ENCODE peak calls at places on chromosomes 12 and 14, in seven cellular contexts. U is breast epithelium, C is GM23338, B is HL-60, K is pancreas, Y is fibroblast of lung, O is AG10803. I is an unnamed sample.

GRCh38 chr14:99807413-99808132 is 14.4 kb downstream of the EML1 start:
- DNase-seq in C (peak), O (peak), U (no peak), K (no peak), B (no peak), Y (peak), I (peak)

GRCh38 chr12:27012982-27013255 is 1.3 kb downstream of the TM7SF3 start:
- DNase-seq in B (no peak), Y (no peak), C (no peak), U (no peak), O (no peak), K (no peak), I (no peak)

GRCh38 chr12:104059963-104060362 is 4.4 kb upstream of the HCFC2 start:
- DNase-seq in O (no peak), Y (no peak), U (no peak), C (no peak), B (peak), K (no peak), I (no peak)

GRCh38 chr12:31880340-31880739 is 78.9 kb upstream of the RESF1 start:
- DNase-seq in K (no peak), B (no peak), Y (peak), U (no peak), C (no peak), O (no peak), I (no peak)

GRCh38 chr12:52617403-52617785 is 965 bp downstream of the KRT73 start:
- DNase-seq in Y (no peak), U (no peak), C (no peak), O (no peak), B (no peak), K (no peak), I (no peak)

GRCh38 chr12:66725031-66725430 is 46.2 kb upstream of the GRIP1 start:
- DNase-seq in Y (peak), K (no peak), U (no peak), O (no peak), C (no peak), B (no peak), I (peak)

GRCh38 chr12:87981495-87981894 is 47.7 kb downstream of the C12orf50 start:
- DNase-seq in K (no peak), U (no peak), B (no peak), C (no peak), O (no peak), Y (peak), I (peak)

GRCh38 chr14:79842270-79842669 is 369.0 kb downstream of the DIO2 start:
- DNase-seq in Y (peak), U (no peak), C (no peak), O (peak), K (peak), B (no peak), I (peak)

GRCh38 chr14:53874704-53875103 is 81.9 kb downstream of the BMP4 start:
- DNase-seq in Y (no peak), B (no peak), O (no peak), U (no peak), K (no peak), C (no peak), I (no peak)

GRCh38 chr12:12671850-12672660 is 23.9 kb downstream of the GPR19 start:
- DNase-seq in Y (peak), O (peak), K (no peak), C (no peak), U (no peak), B (no peak), I (peak)

GRCh38 chr14:99099051-99099787 is 172.8 kb downstream of the BCL11B start:
- DNase-seq in U (peak), O (no peak), Y (no peak), K (no peak), C (no peak), B (no peak), I (no peak)

GRCh38 chr14:21346532-21347135 is 37.2 kb downstream of the SUPT16H start:
- DNase-seq in Y (peak), B (no peak), O (peak), K (no peak), C (no peak), U (no peak), I (peak)

GRCh38 chr12:49953961-49954835 is 3.7 kb downstream of the AQP2 start:
- DNase-seq in B (no peak), K (no peak), C (no peak), U (no peak), Y (no peak), O (no peak), I (no peak)

GRCh38 chr12:107435520-107435919 is 250.1 kb upstream of the PWP1 start:
- DNase-seq in K (no peak), C (no peak), Y (no peak), O (no peak), U (no peak), B (no peak), I (peak)

GRCh38 chr12:131592972-131593371 is 117.9 kb upstream of the SFSWAP start:
- DNase-seq in B (no peak), Y (no peak), K (no peak), U (no peak), C (no peak), O (no peak), I (no peak)

GRCh38 chr12:68831272-68831671 is 23.3 kb downstream of the MDM2 start:
- DNase-seq in K (no peak), Y (no peak), B (no peak), U (no peak), C (peak), O (no peak), I (no peak)

GRCh38 chr14:91417134-91417982 is at the start of gene CCDC88C:
- DNase-seq in B (peak), C (peak), O (no peak), Y (peak), K (peak), U (peak), I (no peak)

GRCh38 chr14:54188036-54188666 is 208.7 kb upstream of the CDKN3 start:
- DNase-seq in B (no peak), C (no peak), U (no peak), Y (no peak), K (no peak), O (no peak), I (no peak)

GRCh38 chr12:45613306-45613705 is 116.2 kb upstream of the ARID2 start:
- DNase-seq in K (no peak), C (no peak), B (no peak), O (peak), U (no peak), Y (peak), I (peak)

GRCh38 chr12:57430117-57430930 is 519 bp downstream of the R3HDM2 start:
- DNase-seq in O (peak), K (peak), U (peak), Y (peak), C (peak), B (peak), I (peak)

GRCh38 chr14:85607571-85608219 is 77.8 kb downstream of the FLRT2 start:
- DNase-seq in U (no peak), Y (peak), C (no peak), K (no peak), O (peak), B (peak), I (peak)

GRCh38 chr12:104680506-104680905 is 223.8 kb downstream of the CHST11 start:
- DNase-seq in U (no peak), Y (no peak), C (no peak), O (no peak), K (no peak), B (no peak), I (no peak)

GRCh38 chr12:105750096-105750495 is 388.7 kb downstream of the NUAK1 start:
- DNase-seq in C (no peak), B (no peak), O (no peak), K (no peak), U (no peak), Y (no peak), I (no peak)

GRCh38 chr12:7383157-7383556 is 60.8 kb downstream of the CD163L1 start:
- DNase-seq in U (no peak), C (no peak), O (no peak), Y (no peak), K (peak), B (no peak), I (no peak)

GRCh38 chr12:7387289-7387688 is 56.7 kb downstream of the CD163L1 start:
- DNase-seq in C (no peak), B (no peak), U (no peak), Y (no peak), K (no peak), O (no peak), I (no peak)
- TF ChIP-seq CTCF in C (no peak), B (no peak), U (no peak), Y (no peak), K (no peak), O (no peak), I (peak)

DNA sequence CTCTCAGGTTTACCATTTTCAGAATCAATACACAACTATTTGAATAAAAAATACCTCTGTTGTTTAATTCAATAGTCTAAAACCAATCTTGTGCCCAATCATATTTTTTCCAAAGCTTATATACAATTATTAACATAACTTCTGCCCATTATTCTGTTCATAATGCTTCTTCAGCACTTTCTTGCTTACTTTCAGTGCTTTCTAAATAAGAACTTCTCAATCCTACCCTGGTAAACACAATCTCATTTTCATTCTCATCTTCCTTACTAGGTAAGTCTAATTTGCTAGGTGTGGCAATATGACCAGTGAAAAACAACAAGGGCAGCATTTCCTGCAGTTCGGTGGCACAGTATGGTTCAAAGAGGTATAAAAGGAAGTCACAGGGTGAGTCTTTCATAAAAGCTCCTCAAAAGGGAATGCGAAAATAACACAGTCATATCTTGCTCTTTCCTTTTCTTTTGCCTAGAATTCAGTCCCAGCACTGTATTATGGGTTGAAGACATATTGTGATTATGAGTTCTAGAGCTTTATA is 103.5 kb downstream of the FOXG1 start:
- DNase-seq in K (no peak), C (no peak), B (no peak), O (no peak), U (no peak), Y (no peak), I (no peak)
- H3K4me3 ChIP-seq in K (no peak), C (no peak), B (no peak), O (no peak), U (no peak), Y (no peak), I (no peak)

DNA sequence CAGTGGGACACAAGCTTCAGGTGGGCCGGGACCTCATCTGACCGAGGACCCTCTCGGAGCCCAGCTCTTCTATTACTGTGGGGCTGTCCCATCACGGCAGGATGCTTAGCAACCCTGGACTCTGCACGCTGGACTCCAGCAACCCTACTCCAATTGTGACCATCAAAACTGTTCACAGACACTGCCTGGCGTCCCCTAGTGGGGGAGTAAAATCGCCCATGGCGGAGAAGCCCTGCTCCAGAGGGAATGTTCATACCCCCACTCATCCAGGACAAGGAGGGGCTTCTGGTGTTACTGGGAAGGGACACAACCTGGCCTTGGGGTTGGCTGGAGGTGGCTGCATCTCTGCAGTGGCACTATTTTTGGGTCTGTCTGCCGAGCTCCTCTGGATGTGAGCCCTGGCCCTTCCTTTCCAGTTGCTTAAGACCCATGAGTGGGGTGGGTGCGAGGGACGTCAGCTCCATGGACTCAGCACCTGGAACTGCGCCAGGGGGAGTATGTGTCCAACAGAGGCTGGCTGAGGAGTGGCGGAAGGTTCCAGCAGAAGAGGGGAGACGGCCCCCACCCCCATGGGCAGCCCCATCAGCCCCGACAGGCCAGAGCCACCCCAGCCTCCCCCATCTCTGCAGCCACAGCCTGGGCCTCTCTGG is 103.8 kb downstream of the RFLNA start:
- DNase-seq in B (no peak), C (no peak), K (no peak), O (no peak), U (no peak), Y (no peak), I (no peak)
- TF ChIP-seq CTCF in B (no peak), C (peak), K (no peak), O (no peak), U (no peak), Y (peak), I (peak)

DNA sequence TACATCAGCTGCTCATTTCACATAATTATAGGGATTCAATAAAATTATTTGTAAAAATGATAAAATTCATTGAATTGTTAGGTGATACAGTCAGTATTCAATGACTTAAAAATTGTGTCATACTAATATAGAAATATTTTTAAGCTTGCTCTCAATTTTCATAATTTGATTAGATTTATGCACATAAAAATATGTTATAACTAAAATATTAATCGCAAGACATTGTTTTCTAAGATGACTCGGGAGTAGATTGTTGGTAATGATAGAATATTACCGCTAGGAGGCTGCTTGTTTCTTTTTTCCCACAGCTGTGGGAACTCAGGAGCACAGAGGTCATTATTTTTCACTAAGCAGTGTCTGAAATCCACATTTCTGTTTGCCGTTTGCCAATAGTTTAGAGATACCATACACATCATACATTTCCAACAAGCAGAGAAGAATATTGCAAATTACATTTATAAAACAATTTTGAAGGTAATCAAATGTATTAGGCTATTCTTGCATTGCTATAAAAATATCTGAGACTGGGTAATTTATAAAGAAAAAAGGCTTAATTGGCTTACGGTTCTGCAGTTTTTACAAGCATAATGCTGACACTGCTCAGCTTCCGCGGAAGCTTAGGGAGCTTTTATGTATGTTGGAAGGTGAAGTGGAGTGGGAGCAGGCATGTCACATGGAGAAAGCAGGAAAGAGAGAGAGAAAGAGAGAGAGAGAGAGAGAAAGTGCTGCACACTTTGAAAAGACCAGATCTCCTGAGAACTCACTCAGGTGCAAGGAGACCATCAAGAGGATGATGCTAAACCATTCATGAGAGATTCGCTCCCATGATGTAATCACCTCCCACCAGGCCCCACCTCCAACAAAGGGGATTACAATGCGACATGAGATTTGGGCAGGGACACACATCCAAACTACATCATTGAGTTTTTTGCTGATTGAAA is 9.2 kb downstream of the CD69 start:
- DNase-seq in O (peak), C (peak), K (no peak), B (peak), U (no peak), Y (peak), I (peak)
- H3K4me3 ChIP-seq in O (no peak), C (no peak), K (no peak), B (no peak), U (no peak), Y (no peak), I (no peak)

DNA sequence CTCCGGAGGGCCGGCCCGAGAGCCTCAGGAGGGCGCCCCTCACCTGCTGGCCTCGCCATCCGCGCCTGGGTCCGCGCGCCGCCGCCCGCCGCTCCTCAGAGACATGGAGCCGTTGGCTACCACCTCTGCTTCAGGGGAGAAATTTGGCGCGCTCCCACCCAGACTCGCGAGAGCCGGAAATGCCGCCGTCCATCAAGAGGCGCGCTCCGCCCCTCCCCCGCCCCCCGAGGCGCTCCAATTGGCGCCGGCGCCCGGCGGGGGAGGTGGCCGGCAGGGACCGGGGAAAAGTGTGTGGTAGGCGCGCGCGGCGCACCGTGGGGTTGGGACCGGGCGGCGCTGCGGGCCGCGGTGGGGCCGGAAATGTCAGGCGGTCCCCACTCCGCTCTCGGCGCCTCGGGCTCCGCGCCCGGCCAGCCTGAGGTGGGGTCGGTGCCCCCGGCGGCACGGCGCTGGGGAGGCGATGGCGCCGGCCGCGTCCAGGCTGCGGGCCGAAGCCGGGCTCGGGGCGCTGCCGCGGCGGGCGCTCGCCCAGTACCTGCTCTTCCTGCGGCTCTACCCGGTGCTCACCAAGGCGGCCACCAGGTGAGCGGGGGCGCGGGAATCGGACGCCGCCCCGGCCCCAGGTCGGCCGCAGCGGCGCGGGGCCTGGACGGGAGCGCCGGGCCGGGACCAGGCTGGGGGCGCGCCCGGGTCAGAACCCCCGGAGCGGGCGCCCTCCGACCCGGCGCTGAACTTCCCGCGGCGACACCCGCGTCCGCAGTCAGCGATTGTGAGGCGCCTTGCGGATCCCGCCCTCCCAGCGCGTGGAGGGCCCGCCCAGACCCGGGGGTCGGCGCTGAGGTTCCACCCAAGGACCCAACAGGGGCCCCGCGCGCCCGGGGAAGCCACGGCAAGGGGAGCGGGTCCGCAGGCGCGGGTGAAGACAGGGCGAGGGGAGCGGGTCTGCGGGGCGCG is at the start of the genes POLE and PXMP2:
- DNase-seq in Y (peak), K (peak), C (peak), U (peak), O (peak), B (peak), I (peak)
- TF ChIP-seq CTCF in Y (no peak), K (no peak), C (no peak), U (no peak), O (no peak), B (no peak), I (no peak)

DNA sequence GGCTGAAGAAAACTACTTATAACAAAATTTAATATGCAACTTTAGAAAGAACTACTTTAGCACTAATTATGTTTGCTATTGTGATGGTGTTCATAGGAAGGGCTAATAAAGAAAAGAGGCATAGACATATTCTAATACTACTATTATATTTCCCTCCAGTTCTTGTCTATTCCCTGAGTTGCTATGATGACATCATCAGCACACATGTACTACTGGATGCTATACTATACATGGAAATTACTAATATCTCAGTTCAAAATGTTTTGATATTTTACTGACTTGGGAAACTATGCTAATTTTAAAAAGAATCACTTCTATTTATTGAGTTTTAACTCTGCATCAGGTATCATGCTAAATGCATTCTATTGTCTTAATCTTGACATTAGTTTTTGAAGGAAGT is 101.6 kb downstream of the EPS8 start:
- DNase-seq in C (no peak), U (no peak), K (no peak), Y (no peak), O (no peak), B (no peak), I (no peak)
- H3K4me3 ChIP-seq in C (no peak), U (no peak), K (no peak), Y (no peak), O (no peak), B (no peak), I (no peak)

GRCh38 chr12:72465940-72466630 is 193.9 kb downstream of the TRHDE start:
- DNase-seq in U (no peak), K (peak), B (no peak), O (no peak), C (no peak), Y (no peak), I (no peak)
- TF ChIP-seq CTCF in U (no peak), K (no peak), B (no peak), O (no peak), C (no peak), Y (no peak), I (no peak)

DNA sequence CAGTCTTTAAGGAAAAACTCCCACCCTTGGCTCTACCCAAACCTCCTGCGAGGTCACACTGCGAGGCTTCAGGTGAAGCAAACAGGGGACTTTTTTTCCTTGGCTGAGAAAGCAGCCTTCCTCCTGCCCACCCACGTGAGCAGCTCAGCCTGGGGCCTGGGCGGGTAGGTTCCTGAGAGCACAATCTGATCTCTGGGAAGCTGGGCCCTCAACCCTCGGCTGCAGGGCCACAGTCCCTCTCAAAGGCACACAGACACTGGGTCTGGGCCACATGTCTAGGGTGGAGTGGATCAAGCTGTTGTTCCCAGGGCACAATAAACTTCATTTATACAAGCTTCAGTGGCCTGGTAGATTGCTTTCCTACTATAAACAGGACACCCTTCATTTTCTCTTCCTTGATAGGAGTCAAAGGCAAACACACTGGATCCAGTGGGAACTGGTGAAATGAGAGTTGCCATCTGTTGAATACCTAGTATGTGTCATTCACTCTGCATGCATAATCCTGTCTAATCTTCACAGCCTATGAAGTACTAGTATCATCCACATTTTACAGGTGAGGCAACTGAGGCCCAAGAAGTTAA is 41.3 kb upstream of the PNMA1 start:
- DNase-seq in Y (no peak), C (no peak), U (no peak), K (no peak), O (no peak), B (no peak), I (no peak)
- H3K4me3 ChIP-seq in Y (no peak), C (no peak), U (no peak), K (no peak), O (peak), B (peak), I (no peak)